ENCODE peak calls at places on chromosome 6, in ten cellular contexts. One of them, this sample, is unnamed.

GRCh38 chr6:4489538-4489937 is 286.7 kb upstream of the CDYL start:
- DNase-seq in neuronal stem cell: no peak
- DNase-seq in hippocampal formation: no peak
- DNase-seq in KG1: no peak
- DNase-seq in ovary: no peak
- DNase-seq in A549: no peak
- DNase-seq in stimulated activated naive B cell treated with anti-CD40 and anti-IgM and Interleukin-4, amounts not matched to agents 10 μg/mL and 1 μg/mL and 100 μg/mL, for 72 hours: no peak
- DNase-seq in type B pancreatic cell: no peak
- DNase-seq in cardiac fibroblast: no peak
- DNase-seq in stimulated activated CD8-positive, alpha-beta memory T cell treated with anti-CD3 and anti-CD28 coated beads, Interleukin-4, amount 100 ng/mL, for 24 hours: no peak
- DNase-seq in this sample: no peak

GRCh38 chr6:21999012-21999528 is 297.8 kb downstream of the PRL start:
- DNase-seq in stimulated activated naive B cell treated with anti-CD40 and anti-IgM and Interleukin-4, amounts not matched to agents 10 μg/mL and 1 μg/mL and 100 μg/mL, for 72 hours: no peak
- DNase-seq in hippocampal formation: no peak
- DNase-seq in cardiac fibroblast: peak; percentile 39
- DNase-seq in neuronal stem cell: no peak
- DNase-seq in stimulated activated CD8-positive, alpha-beta memory T cell treated with anti-CD3 and anti-CD28 coated beads, Interleukin-4, amount 100 ng/mL, for 24 hours: no peak
- DNase-seq in KG1: no peak
- DNase-seq in A549: no peak
- DNase-seq in ovary: no peak
- DNase-seq in type B pancreatic cell: no peak
- DNase-seq in this sample: no peak

GRCh38 chr6:19605624-19606023 is 231.5 kb upstream of the ID4 start:
- DNase-seq in stimulated activated naive B cell treated with anti-CD40 and anti-IgM and Interleukin-4, amounts not matched to agents 10 μg/mL and 1 μg/mL and 100 μg/mL, for 72 hours: no peak
- DNase-seq in KG1: no peak
- DNase-seq in stimulated activated CD8-positive, alpha-beta memory T cell treated with anti-CD3 and anti-CD28 coated beads, Interleukin-4, amount 100 ng/mL, for 24 hours: no peak
- DNase-seq in hippocampal formation: no peak
- DNase-seq in neuronal stem cell: peak; percentile 2
- DNase-seq in cardiac fibroblast: no peak
- DNase-seq in A549: no peak
- DNase-seq in type B pancreatic cell: no peak
- DNase-seq in ovary: no peak
- DNase-seq in this sample: no peak

GRCh38 chr6:113645986-113646385 is 211.2 kb upstream of the MARCKS start:
- DNase-seq in stimulated activated naive B cell treated with anti-CD40 and anti-IgM and Interleukin-4, amounts not matched to agents 10 μg/mL and 1 μg/mL and 100 μg/mL, for 72 hours: no peak
- DNase-seq in ovary: no peak
- DNase-seq in cardiac fibroblast: peak; percentile 41
- DNase-seq in A549: no peak
- DNase-seq in KG1: no peak
- DNase-seq in neuronal stem cell: no peak
- DNase-seq in type B pancreatic cell: no peak
- DNase-seq in stimulated activated CD8-positive, alpha-beta memory T cell treated with anti-CD3 and anti-CD28 coated beads, Interleukin-4, amount 100 ng/mL, for 24 hours: no peak
- DNase-seq in hippocampal formation: no peak
- DNase-seq in this sample: no peak

GRCh38 chr6:62286470-62286843 is 432 bp upstream of the KHDRBS2 start:
- DNase-seq in stimulated activated naive B cell treated with anti-CD40 and anti-IgM and Interleukin-4, amounts not matched to agents 10 μg/mL and 1 μg/mL and 100 μg/mL, for 72 hours: no peak
- DNase-seq in type B pancreatic cell: no peak
- DNase-seq in stimulated activated CD8-positive, alpha-beta memory T cell treated with anti-CD3 and anti-CD28 coated beads, Interleukin-4, amount 100 ng/mL, for 24 hours: no peak
- DNase-seq in ovary: no peak
- DNase-seq in cardiac fibroblast: no peak
- DNase-seq in hippocampal formation: no peak
- DNase-seq in KG1: no peak
- DNase-seq in neuronal stem cell: no peak
- DNase-seq in A549: no peak
- DNase-seq in this sample: no peak

GRCh38 chr6:46676604-46677313 is 10.9 kb upstream of the TDRD6 start:
- DNase-seq in neuronal stem cell: no peak
- DNase-seq in stimulated activated CD8-positive, alpha-beta memory T cell treated with anti-CD3 and anti-CD28 coated beads, Interleukin-4, amount 100 ng/mL, for 24 hours: no peak
- DNase-seq in KG1: no peak
- DNase-seq in cardiac fibroblast: no peak
- DNase-seq in ovary: no peak
- DNase-seq in type B pancreatic cell: no peak
- DNase-seq in A549: no peak
- DNase-seq in stimulated activated naive B cell treated with anti-CD40 and anti-IgM and Interleukin-4, amounts not matched to agents 10 μg/mL and 1 μg/mL and 100 μg/mL, for 72 hours: no peak
- DNase-seq in hippocampal formation: no peak
- DNase-seq in this sample: no peak

GRCh38 chr6:85641916-85642773 is 541 bp downstream of the SYNCRIP start:
- DNase-seq in stimulated activated CD8-positive, alpha-beta memory T cell treated with anti-CD3 and anti-CD28 coated beads, Interleukin-4, amount 100 ng/mL, for 24 hours: peak; percentile 40
- DNase-seq in cardiac fibroblast: peak; percentile 55
- DNase-seq in KG1: peak; percentile 35
- DNase-seq in neuronal stem cell: peak; percentile 17
- DNase-seq in ovary: no peak
- DNase-seq in hippocampal formation: peak; percentile 29
- DNase-seq in A549: no peak
- DNase-seq in stimulated activated naive B cell treated with anti-CD40 and anti-IgM and Interleukin-4, amounts not matched to agents 10 μg/mL and 1 μg/mL and 100 μg/mL, for 72 hours: peak; percentile 46
- DNase-seq in type B pancreatic cell: peak; percentile 73
- DNase-seq in this sample: peak; percentile 86

GRCh38 chr6:132122176-132122575 is 171.0 kb upstream of the CCN2 start:
- DNase-seq in type B pancreatic cell: no peak
- DNase-seq in stimulated activated naive B cell treated with anti-CD40 and anti-IgM and Interleukin-4, amounts not matched to agents 10 μg/mL and 1 μg/mL and 100 μg/mL, for 72 hours: no peak
- DNase-seq in cardiac fibroblast: no peak
- DNase-seq in KG1: no peak
- DNase-seq in ovary: no peak
- DNase-seq in stimulated activated CD8-positive, alpha-beta memory T cell treated with anti-CD3 and anti-CD28 coated beads, Interleukin-4, amount 100 ng/mL, for 24 hours: no peak
- DNase-seq in hippocampal formation: no peak
- DNase-seq in A549: no peak
- DNase-seq in neuronal stem cell: no peak
- DNase-seq in this sample: no peak

GRCh38 chr6:13053080-13053479 is 275.3 kb downstream of the TBC1D7 start:
- DNase-seq in ovary: no peak
- DNase-seq in cardiac fibroblast: peak; percentile 13
- DNase-seq in A549: no peak
- DNase-seq in type B pancreatic cell: no peak
- DNase-seq in KG1: no peak
- DNase-seq in hippocampal formation: no peak
- DNase-seq in stimulated activated naive B cell treated with anti-CD40 and anti-IgM and Interleukin-4, amounts not matched to agents 10 μg/mL and 1 μg/mL and 100 μg/mL, for 72 hours: no peak
- DNase-seq in stimulated activated CD8-positive, alpha-beta memory T cell treated with anti-CD3 and anti-CD28 coated beads, Interleukin-4, amount 100 ng/mL, for 24 hours: no peak
- DNase-seq in neuronal stem cell: no peak
- DNase-seq in this sample: no peak

GRCh38 chr6:7417684-7418083 is 28.1 kb downstream of the RIOK1 start:
- DNase-seq in type B pancreatic cell: no peak
- DNase-seq in hippocampal formation: no peak
- DNase-seq in cardiac fibroblast: no peak
- DNase-seq in ovary: no peak
- DNase-seq in A549: no peak
- DNase-seq in stimulated activated naive B cell treated with anti-CD40 and anti-IgM and Interleukin-4, amounts not matched to agents 10 μg/mL and 1 μg/mL and 100 μg/mL, for 72 hours: no peak
- DNase-seq in KG1: no peak
- DNase-seq in stimulated activated CD8-positive, alpha-beta memory T cell treated with anti-CD3 and anti-CD28 coated beads, Interleukin-4, amount 100 ng/mL, for 24 hours: no peak
- DNase-seq in neuronal stem cell: no peak
- DNase-seq in this sample: no peak

GRCh38 chr6:146931214-146931613 is 273.0 kb upstream of the STXBP5 start:
- DNase-seq in cardiac fibroblast: no peak
- DNase-seq in ovary: no peak
- DNase-seq in A549: no peak
- DNase-seq in stimulated activated naive B cell treated with anti-CD40 and anti-IgM and Interleukin-4, amounts not matched to agents 10 μg/mL and 1 μg/mL and 100 μg/mL, for 72 hours: no peak
- DNase-seq in neuronal stem cell: no peak
- DNase-seq in type B pancreatic cell: no peak
- DNase-seq in KG1: no peak
- DNase-seq in stimulated activated CD8-positive, alpha-beta memory T cell treated with anti-CD3 and anti-CD28 coated beads, Interleukin-4, amount 100 ng/mL, for 24 hours: no peak
- DNase-seq in hippocampal formation: no peak
- DNase-seq in this sample: no peak

GRCh38 chr6:152233547-152234320 is 403.4 kb downstream of the SYNE1 start:
- DNase-seq in type B pancreatic cell: no peak
- DNase-seq in neuronal stem cell: no peak
- DNase-seq in stimulated activated CD8-positive, alpha-beta memory T cell treated with anti-CD3 and anti-CD28 coated beads, Interleukin-4, amount 100 ng/mL, for 24 hours: no peak
- DNase-seq in A549: no peak
- DNase-seq in stimulated activated naive B cell treated with anti-CD40 and anti-IgM and Interleukin-4, amounts not matched to agents 10 μg/mL and 1 μg/mL and 100 μg/mL, for 72 hours: no peak
- DNase-seq in ovary: no peak
- DNase-seq in hippocampal formation: no peak
- DNase-seq in KG1: no peak
- DNase-seq in cardiac fibroblast: no peak
- DNase-seq in this sample: no peak

GRCh38 chr6:3309391-3310050 is 50.8 kb downstream of the PSMG4 start:
- DNase-seq in hippocampal formation: no peak
- DNase-seq in cardiac fibroblast: no peak
- DNase-seq in KG1: no peak
- DNase-seq in stimulated activated naive B cell treated with anti-CD40 and anti-IgM and Interleukin-4, amounts not matched to agents 10 μg/mL and 1 μg/mL and 100 μg/mL, for 72 hours: no peak
- DNase-seq in type B pancreatic cell: no peak
- DNase-seq in stimulated activated CD8-positive, alpha-beta memory T cell treated with anti-CD3 and anti-CD28 coated beads, Interleukin-4, amount 100 ng/mL, for 24 hours: no peak
- DNase-seq in neuronal stem cell: no peak
- DNase-seq in ovary: no peak
- DNase-seq in A549: no peak
- DNase-seq in this sample: no peak

GRCh38 chr6:7996538-7997225 is 67.5 kb downstream of the BLOC1S5 start:
- DNase-seq in stimulated activated naive B cell treated with anti-CD40 and anti-IgM and Interleukin-4, amounts not matched to agents 10 μg/mL and 1 μg/mL and 100 μg/mL, for 72 hours: no peak
- DNase-seq in cardiac fibroblast: peak; percentile 88
- DNase-seq in neuronal stem cell: no peak
- DNase-seq in ovary: no peak
- DNase-seq in A549: no peak
- DNase-seq in type B pancreatic cell: no peak
- DNase-seq in KG1: no peak
- DNase-seq in hippocampal formation: no peak
- DNase-seq in stimulated activated CD8-positive, alpha-beta memory T cell treated with anti-CD3 and anti-CD28 coated beads, Interleukin-4, amount 100 ng/mL, for 24 hours: no peak
- DNase-seq in this sample: no peak

GRCh38 chr6:23003671-23004598 is 434.6 kb downstream of the HDGFL1 start:
- DNase-seq in KG1: no peak
- DNase-seq in ovary: no peak
- DNase-seq in stimulated activated naive B cell treated with anti-CD40 and anti-IgM and Interleukin-4, amounts not matched to agents 10 μg/mL and 1 μg/mL and 100 μg/mL, for 72 hours: no peak
- DNase-seq in A549: no peak
- DNase-seq in type B pancreatic cell: no peak
- DNase-seq in neuronal stem cell: no peak
- DNase-seq in cardiac fibroblast: peak; percentile 64
- DNase-seq in stimulated activated CD8-positive, alpha-beta memory T cell treated with anti-CD3 and anti-CD28 coated beads, Interleukin-4, amount 100 ng/mL, for 24 hours: no peak
- DNase-seq in hippocampal formation: no peak
- DNase-seq in this sample: no peak

GRCh38 chr6:111692327-111693164 is 86.9 kb upstream of the TRAF3IP2 start:
- DNase-seq in stimulated activated naive B cell treated with anti-CD40 and anti-IgM and Interleukin-4, amounts not matched to agents 10 μg/mL and 1 μg/mL and 100 μg/mL, for 72 hours: no peak
- DNase-seq in neuronal stem cell: no peak
- DNase-seq in type B pancreatic cell: no peak
- DNase-seq in KG1: no peak
- DNase-seq in cardiac fibroblast: peak; percentile 15
- DNase-seq in A549: no peak
- DNase-seq in ovary: no peak
- DNase-seq in hippocampal formation: peak; percentile 48
- DNase-seq in stimulated activated CD8-positive, alpha-beta memory T cell treated with anti-CD3 and anti-CD28 coated beads, Interleukin-4, amount 100 ng/mL, for 24 hours: no peak
- DNase-seq in this sample: no peak

GRCh38 chr6:139931746-139932145 is 557.3 kb upstream of the CITED2 start:
- DNase-seq in KG1: no peak
- DNase-seq in cardiac fibroblast: no peak
- DNase-seq in ovary: no peak
- DNase-seq in A549: no peak
- DNase-seq in hippocampal formation: no peak
- DNase-seq in stimulated activated naive B cell treated with anti-CD40 and anti-IgM and Interleukin-4, amounts not matched to agents 10 μg/mL and 1 μg/mL and 100 μg/mL, for 72 hours: no peak
- DNase-seq in type B pancreatic cell: no peak
- DNase-seq in neuronal stem cell: no peak
- DNase-seq in stimulated activated CD8-positive, alpha-beta memory T cell treated with anti-CD3 and anti-CD28 coated beads, Interleukin-4, amount 100 ng/mL, for 24 hours: no peak
- DNase-seq in this sample: no peak

GRCh38 chr6:6244624-6245023 is 75.8 kb downstream of the F13A1 start:
- DNase-seq in type B pancreatic cell: no peak
- DNase-seq in A549: no peak
- DNase-seq in cardiac fibroblast: no peak
- DNase-seq in neuronal stem cell: no peak
- DNase-seq in stimulated activated CD8-positive, alpha-beta memory T cell treated with anti-CD3 and anti-CD28 coated beads, Interleukin-4, amount 100 ng/mL, for 24 hours: no peak
- DNase-seq in stimulated activated naive B cell treated with anti-CD40 and anti-IgM and Interleukin-4, amounts not matched to agents 10 μg/mL and 1 μg/mL and 100 μg/mL, for 72 hours: no peak
- DNase-seq in hippocampal formation: no peak
- DNase-seq in KG1: no peak
- DNase-seq in ovary: no peak
- DNase-seq in this sample: no peak

GRCh38 chr6:157068691-157069228 is 254.6 kb downstream of the TMEM242 start:
- DNase-seq in A549: no peak
- DNase-seq in hippocampal formation: no peak
- DNase-seq in stimulated activated CD8-positive, alpha-beta memory T cell treated with anti-CD3 and anti-CD28 coated beads, Interleukin-4, amount 100 ng/mL, for 24 hours: no peak
- DNase-seq in cardiac fibroblast: no peak
- DNase-seq in type B pancreatic cell: no peak
- DNase-seq in neuronal stem cell: no peak
- DNase-seq in ovary: no peak
- DNase-seq in stimulated activated naive B cell treated with anti-CD40 and anti-IgM and Interleukin-4, amounts not matched to agents 10 μg/mL and 1 μg/mL and 100 μg/mL, for 72 hours: peak; percentile 11
- DNase-seq in KG1: no peak
- DNase-seq in this sample: no peak

GRCh38 chr6:129236110-129236509 is 353.2 kb downstream of the LAMA2 start:
- DNase-seq in KG1: no peak
- DNase-seq in hippocampal formation: no peak
- DNase-seq in cardiac fibroblast: no peak
- DNase-seq in type B pancreatic cell: no peak
- DNase-seq in neuronal stem cell: no peak
- DNase-seq in ovary: no peak
- DNase-seq in stimulated activated CD8-positive, alpha-beta memory T cell treated with anti-CD3 and anti-CD28 coated beads, Interleukin-4, amount 100 ng/mL, for 24 hours: no peak
- DNase-seq in stimulated activated naive B cell treated with anti-CD40 and anti-IgM and Interleukin-4, amounts not matched to agents 10 μg/mL and 1 μg/mL and 100 μg/mL, for 72 hours: no peak
- DNase-seq in A549: no peak
- DNase-seq in this sample: no peak

GRCh38 chr6:84508981-84509380 is 255.4 kb downstream of the TBX18 start:
- DNase-seq in KG1: no peak
- DNase-seq in cardiac fibroblast: peak; percentile 58
- DNase-seq in ovary: no peak
- DNase-seq in stimulated activated naive B cell treated with anti-CD40 and anti-IgM and Interleukin-4, amounts not matched to agents 10 μg/mL and 1 μg/mL and 100 μg/mL, for 72 hours: no peak
- DNase-seq in stimulated activated CD8-positive, alpha-beta memory T cell treated with anti-CD3 and anti-CD28 coated beads, Interleukin-4, amount 100 ng/mL, for 24 hours: no peak
- DNase-seq in A549: no peak
- DNase-seq in neuronal stem cell: no peak
- DNase-seq in type B pancreatic cell: no peak
- DNase-seq in hippocampal formation: no peak
- DNase-seq in this sample: no peak

GRCh38 chr6:147297663-147298313 is 93.6 kb downstream of the STXBP5 start:
- DNase-seq in neuronal stem cell: no peak
- DNase-seq in stimulated activated naive B cell treated with anti-CD40 and anti-IgM and Interleukin-4, amounts not matched to agents 10 μg/mL and 1 μg/mL and 100 μg/mL, for 72 hours: no peak
- DNase-seq in type B pancreatic cell: no peak
- DNase-seq in A549: no peak
- DNase-seq in stimulated activated CD8-positive, alpha-beta memory T cell treated with anti-CD3 and anti-CD28 coated beads, Interleukin-4, amount 100 ng/mL, for 24 hours: no peak
- DNase-seq in ovary: no peak
- DNase-seq in cardiac fibroblast: no peak
- DNase-seq in KG1: no peak
- DNase-seq in hippocampal formation: no peak
- DNase-seq in this sample: no peak

GRCh38 chr6:110898111-110898510 is 23.5 kb downstream of the AMD1 start:
- DNase-seq in stimulated activated CD8-positive, alpha-beta memory T cell treated with anti-CD3 and anti-CD28 coated beads, Interleukin-4, amount 100 ng/mL, for 24 hours: no peak
- DNase-seq in KG1: no peak
- DNase-seq in hippocampal formation: no peak
- DNase-seq in A549: no peak
- DNase-seq in ovary: no peak
- DNase-seq in cardiac fibroblast: no peak
- DNase-seq in stimulated activated naive B cell treated with anti-CD40 and anti-IgM and Interleukin-4, amounts not matched to agents 10 μg/mL and 1 μg/mL and 100 μg/mL, for 72 hours: no peak
- DNase-seq in neuronal stem cell: no peak
- DNase-seq in type B pancreatic cell: no peak
- DNase-seq in this sample: no peak

GRCh38 chr6:42158011-42158410 is 15.2 kb upstream of the GUCA1A start:
- DNase-seq in hippocampal formation: no peak
- DNase-seq in ovary: no peak
- DNase-seq in stimulated activated CD8-positive, alpha-beta memory T cell treated with anti-CD3 and anti-CD28 coated beads, Interleukin-4, amount 100 ng/mL, for 24 hours: no peak
- DNase-seq in KG1: no peak
- DNase-seq in type B pancreatic cell: no peak
- DNase-seq in neuronal stem cell: no peak
- DNase-seq in stimulated activated naive B cell treated with anti-CD40 and anti-IgM and Interleukin-4, amounts not matched to agents 10 μg/mL and 1 μg/mL and 100 μg/mL, for 72 hours: no peak
- DNase-seq in A549: no peak
- DNase-seq in cardiac fibroblast: no peak
- DNase-seq in this sample: no peak

GRCh38 chr6:40427196-40427595 is 160.0 kb downstream of the LRFN2 start:
- DNase-seq in A549: no peak
- DNase-seq in cardiac fibroblast: no peak
- DNase-seq in type B pancreatic cell: no peak
- DNase-seq in stimulated activated CD8-positive, alpha-beta memory T cell treated with anti-CD3 and anti-CD28 coated beads, Interleukin-4, amount 100 ng/mL, for 24 hours: no peak
- DNase-seq in neuronal stem cell: no peak
- DNase-seq in KG1: no peak
- DNase-seq in ovary: no peak
- DNase-seq in stimulated activated naive B cell treated with anti-CD40 and anti-IgM and Interleukin-4, amounts not matched to agents 10 μg/mL and 1 μg/mL and 100 μg/mL, for 72 hours: no peak
- DNase-seq in hippocampal formation: no peak
- DNase-seq in this sample: no peak

GRCh38 chr6:121897337-121897760 is 461.9 kb downstream of the GJA1 start:
- DNase-seq in A549: no peak
- DNase-seq in type B pancreatic cell: no peak
- DNase-seq in cardiac fibroblast: peak; percentile 49
- DNase-seq in KG1: no peak
- DNase-seq in neuronal stem cell: peak; percentile 74
- DNase-seq in hippocampal formation: no peak
- DNase-seq in stimulated activated naive B cell treated with anti-CD40 and anti-IgM and Interleukin-4, amounts not matched to agents 10 μg/mL and 1 μg/mL and 100 μg/mL, for 72 hours: no peak
- DNase-seq in ovary: no peak
- DNase-seq in stimulated activated CD8-positive, alpha-beta memory T cell treated with anti-CD3 and anti-CD28 coated beads, Interleukin-4, amount 100 ng/mL, for 24 hours: no peak
- DNase-seq in this sample: no peak

GRCh38 chr6:157551041-157551832 is 170.2 kb downstream of the ZDHHC14 start:
- DNase-seq in type B pancreatic cell: no peak
- DNase-seq in KG1: no peak
- DNase-seq in stimulated activated naive B cell treated with anti-CD40 and anti-IgM and Interleukin-4, amounts not matched to agents 10 μg/mL and 1 μg/mL and 100 μg/mL, for 72 hours: no peak
- DNase-seq in neuronal stem cell: no peak
- DNase-seq in ovary: no peak
- DNase-seq in hippocampal formation: no peak
- DNase-seq in cardiac fibroblast: no peak
- DNase-seq in stimulated activated CD8-positive, alpha-beta memory T cell treated with anti-CD3 and anti-CD28 coated beads, Interleukin-4, amount 100 ng/mL, for 24 hours: no peak
- DNase-seq in A549: no peak
- DNase-seq in this sample: peak; percentile 63

GRCh38 chr6:79719248-79719975 is 88.3 kb downstream of the SH3BGRL2 start:
- DNase-seq in cardiac fibroblast: peak; percentile 63
- DNase-seq in stimulated activated naive B cell treated with anti-CD40 and anti-IgM and Interleukin-4, amounts not matched to agents 10 μg/mL and 1 μg/mL and 100 μg/mL, for 72 hours: no peak
- DNase-seq in type B pancreatic cell: no peak
- DNase-seq in ovary: no peak
- DNase-seq in A549: no peak
- DNase-seq in hippocampal formation: no peak
- DNase-seq in neuronal stem cell: no peak
- DNase-seq in stimulated activated CD8-positive, alpha-beta memory T cell treated with anti-CD3 and anti-CD28 coated beads, Interleukin-4, amount 100 ng/mL, for 24 hours: no peak
- DNase-seq in KG1: no peak
- DNase-seq in this sample: no peak